ENCODE peak calls at places on chromosomes 12 and 14, in four cellular contexts. P, A, D and Y are unnamed samples. For H3K79me2, the result is how much of the 10 kb centered on the place peaks cover.

GRCh38 chr14:83425138-83425537 is 1891.5 kb upstream of the SEL1L start:
- DNase-seq in A (peak), P (peak), D (no peak), Y (no peak)

GRCh38 chr12:47411961-47412360 is 293.9 kb downstream of the RPAP3 start:
- DNase-seq in D (no peak), P (no peak), A (no peak), Y (no peak)

GRCh38 chr14:29814153-29815057 is 113.2 kb downstream of the PRKD1 start:
- DNase-seq in P (no peak), D (no peak), A (no peak), Y (no peak)

GRCh38 chr14:77040309-77040994 is 11.9 kb upstream of the IRF2BPL start:
- DNase-seq in D (peak), P (peak), A (peak), Y (peak)

GRCh38 chr12:51869490-51869865 is 18.4 kb upstream of the ANKRD33 start:
- DNase-seq in A (no peak), P (no peak), D (no peak), Y (no peak)

GRCh38 chr14:55715889-55716288 is 135.9 kb downstream of the KTN1 start:
- DNase-seq in P (no peak), D (no peak), A (peak), Y (no peak)

GRCh38 chr12:52672321-52672933 is 7.8 kb downstream of the KRT1 start:
- DNase-seq in A (peak), P (peak), D (peak), Y (no peak)

GRCh38 chr12:128840862-128841468 is 12.3 kb upstream of the GLT1D1 start:
- DNase-seq in P (no peak), A (no peak), D (no peak), Y (no peak)

GRCh38 chr12:108403952-108404351 is 64.8 kb upstream of the CMKLR1 start:
- DNase-seq in P (no peak), A (peak), D (no peak), Y (no peak)

GRCh38 chr12:64609543-64610091 is 678 bp upstream of the RASSF3 start:
- DNase-seq in P (peak), D (no peak), A (peak), Y (peak)

GRCh38 chr12:64611430-64612286 is 1.4 kb downstream of the RASSF3 start:
- DNase-seq in D (no peak), A (no peak), P (peak), Y (peak)

GRCh38 chr12:64608901-64609542 is 1.3 kb upstream of the RASSF3 start:
- DNase-seq in P (peak), D (peak), A (peak), Y (peak)

GRCh38 chr12:64610092-64610659 is at the start of gene RASSF3:
- DNase-seq in P (peak), D (peak), A (peak), Y (peak)

GRCh38 chr12:64610660-64611429 is 550 bp downstream of the RASSF3 start:
- DNase-seq in D (no peak), A (peak), P (peak), Y (peak)
- H3K79me2 ChIP-seq in D (half or more), A (under half), P (half or more), Y (half or more)

GRCh38 chr14:94768141-94768520 is 1.8 kb downstream of the GSC start:
- DNase-seq in P (no peak), A (no peak), D (no peak), Y (no peak)
- H3K4me2 ChIP-seq in P (no peak), A (peak), D (no peak), Y (no peak)

DNA sequence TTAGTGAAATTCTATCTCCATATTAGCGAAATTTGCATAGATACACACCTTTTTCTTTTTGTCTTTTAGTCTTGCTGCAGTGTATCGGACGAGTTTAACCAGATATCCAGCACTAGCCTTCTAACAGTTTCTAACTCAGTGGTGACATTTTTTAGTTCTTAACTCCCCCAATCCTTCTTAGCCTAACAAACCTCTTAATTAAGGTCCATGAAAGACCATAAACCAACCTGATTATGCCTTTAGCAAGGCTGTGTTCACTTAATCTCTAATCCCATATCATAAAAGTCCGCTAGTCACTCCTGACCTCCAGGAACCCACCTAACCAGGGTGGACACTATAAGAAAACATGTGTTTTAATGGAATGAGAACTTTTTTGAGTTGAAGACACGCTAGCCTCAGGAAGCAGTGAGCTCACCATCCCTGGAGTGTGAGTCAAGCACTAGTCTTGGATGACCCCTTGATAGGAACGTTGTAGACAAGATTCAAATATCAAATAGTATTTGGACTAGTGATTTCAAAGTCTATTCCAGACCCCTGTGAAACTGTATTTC is 9.4 kb downstream of the CDKN1B start:
- DNase-seq in D (no peak), P (peak), A (no peak), Y (peak)
- H3K79me2 ChIP-seq in D (half or more), P (half or more), A (under half), Y (half or more)

DNA sequence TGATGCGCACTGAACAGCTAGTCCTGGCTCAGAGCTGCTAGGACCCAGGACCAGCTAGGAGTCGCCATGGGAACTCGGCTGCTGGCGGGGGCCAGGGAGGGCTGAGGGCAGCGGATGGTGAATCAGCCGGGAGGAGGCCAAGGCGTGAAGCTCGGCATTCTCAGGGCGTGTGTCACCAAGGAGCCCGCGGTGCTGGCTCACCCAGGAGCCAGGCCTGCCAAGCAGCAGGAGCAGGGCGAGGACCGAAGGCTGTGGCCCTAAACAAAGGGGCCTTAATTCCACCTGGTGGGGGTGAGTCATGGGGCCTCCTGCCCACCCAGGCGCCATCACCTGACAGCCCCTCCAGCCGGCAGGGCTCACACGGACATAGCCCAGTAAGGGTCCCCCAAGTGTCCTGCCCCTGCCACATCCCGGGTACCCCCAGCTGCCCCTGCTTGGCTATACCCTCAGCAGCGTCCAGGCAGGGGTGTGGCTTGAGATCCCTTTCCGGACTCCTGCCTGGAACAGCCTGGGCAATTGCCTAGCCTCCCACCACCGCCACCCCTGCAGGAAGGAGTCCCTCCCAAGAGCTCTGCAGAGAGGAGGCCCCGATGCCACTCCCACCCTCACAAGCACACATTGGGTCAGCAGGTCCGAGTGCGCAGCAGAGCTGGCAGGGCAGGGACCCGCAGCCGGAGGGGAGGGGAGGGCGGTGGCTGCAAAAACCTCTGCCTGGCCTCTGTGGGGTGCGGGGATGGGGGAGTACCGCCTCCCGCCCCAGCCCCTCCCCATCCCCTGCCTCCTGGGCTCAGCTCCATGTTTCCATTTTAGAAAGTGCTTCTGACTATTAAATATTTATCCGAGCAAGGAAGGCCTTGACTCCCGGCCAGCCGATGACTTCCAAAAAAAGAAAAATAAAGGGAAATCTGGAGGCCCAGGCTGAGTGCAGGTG is 4.7 kb downstream of the AHNAK2 start:
- DNase-seq in D (peak), A (peak), P (peak), Y (no peak)
- H3K4me2 ChIP-seq in D (peak), A (no peak), P (peak), Y (no peak)

DNA sequence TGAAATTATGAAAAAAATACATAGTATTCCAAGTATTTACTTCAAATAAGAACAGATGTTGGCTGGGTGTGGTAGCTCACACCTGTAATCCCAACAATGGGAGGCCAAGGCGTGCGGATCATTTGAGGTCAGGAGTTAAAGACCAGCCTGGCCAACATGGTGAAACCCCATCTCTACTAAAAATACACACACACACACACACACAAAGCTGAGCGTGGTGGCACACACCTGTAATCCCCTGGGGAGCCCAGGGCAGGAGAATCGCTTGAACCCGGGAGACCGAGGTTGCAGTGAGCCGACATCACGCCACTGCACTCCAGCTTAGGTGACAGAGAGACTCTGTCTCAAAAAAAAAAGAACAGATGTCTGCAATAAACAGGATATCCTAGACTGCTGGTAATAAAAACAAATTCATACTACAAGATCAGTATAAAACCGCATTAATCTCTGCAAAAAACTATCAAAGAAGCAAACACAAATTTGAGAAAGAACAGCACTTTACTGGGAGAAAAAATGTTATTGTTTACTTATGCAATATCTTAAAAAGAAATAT is 23.8 kb downstream of the EEA1 start:
- DNase-seq in A (no peak), D (no peak), P (no peak), Y (no peak)
- H3K79me2 ChIP-seq in A (under half), D (under half), P (half or more), Y (half or more)

GRCh38 chr12:31922341-31923062 is 36.7 kb upstream of the RESF1 start:
- DNase-seq in D (peak), A (peak), P (peak), Y (no peak)
- H3K4me2 ChIP-seq in D (no peak), A (no peak), P (no peak), Y (no peak)

GRCh38 chr12:116074686-116075085 is 202.8 kb downstream of the MED13L start:
- DNase-seq in A (peak), D (no peak), P (no peak), Y (no peak)

GRCh38 chr12:116078396-116078795 is 199.1 kb downstream of the MED13L start:
- DNase-seq in P (no peak), A (no peak), D (no peak), Y (no peak)

GRCh38 chr12:116075251-116075650 is 202.2 kb downstream of the MED13L start:
- DNase-seq in P (no peak), A (no peak), D (no peak), Y (no peak)

GRCh38 chr12:116077431-116077830 is 200.1 kb downstream of the MED13L start:
- DNase-seq in P (no peak), D (no peak), A (no peak), Y (no peak)

DNA sequence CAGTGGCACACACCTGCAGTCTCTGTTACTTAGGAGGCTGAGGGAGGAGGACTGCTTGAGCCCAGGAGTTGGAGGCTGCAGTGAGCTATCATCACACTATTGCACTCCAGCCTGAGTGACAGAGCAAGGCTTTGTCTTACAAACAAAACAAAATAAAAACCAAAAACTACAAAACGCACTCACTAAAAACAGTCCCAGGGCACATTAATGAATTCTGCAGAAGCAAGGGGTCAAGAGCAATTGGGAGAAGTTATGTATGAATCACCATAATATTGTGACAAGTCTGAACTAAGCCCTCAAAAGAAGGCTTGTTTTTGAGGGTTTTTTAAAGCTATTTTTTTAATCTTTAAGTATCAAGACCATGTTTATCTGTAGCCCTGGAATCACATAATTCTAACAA is 201.1 kb downstream of the MED13L start:
- DNase-seq in A (no peak), P (no peak), D (no peak), Y (no peak)
- H3K79me2 ChIP-seq in A (under half), P (under half), D (half or more), Y (under half)